ENCODE peak calls at places on chromosome 6, in four cellular contexts. One of them, this sample, is unnamed.

GRCh38 chr6:81451787-81452186 is 300.7 kb downstream of the TENT5A start:
- DNase-seq in HepG2: peak; percentile 69
- DNase-seq in K562: no peak
- DNase-seq in WTC11: no peak
- DNase-seq in this sample: peak; percentile 6

GRCh38 chr6:5151955-5152401 is 66.8 kb downstream of the PPP1R3G start:
- DNase-seq in K562: no peak
- DNase-seq in WTC11: no peak
- DNase-seq in HepG2: no peak
- DNase-seq in this sample: no peak

GRCh38 chr6:120826253-120826652 is 508.0 kb downstream of the TBC1D32 start:
- DNase-seq in K562: peak; percentile 9
- DNase-seq in HepG2: peak; percentile 52
- DNase-seq in WTC11: peak; percentile 63
- DNase-seq in this sample: peak; percentile 49

GRCh38 chr6:4687989-4688947 is 87.9 kb upstream of the CDYL start:
- DNase-seq in HepG2: no peak
- DNase-seq in WTC11: no peak
- DNase-seq in K562: peak; percentile 82
- DNase-seq in this sample: no peak

GRCh38 chr6:163100259-163100658 is 314.3 kb upstream of the QKI start:
- DNase-seq in K562: no peak
- DNase-seq in WTC11: no peak
- DNase-seq in HepG2: no peak
- DNase-seq in this sample: no peak

GRCh38 chr6:134636221-134636830 is 313.6 kb downstream of the ALDH8A1 start:
- DNase-seq in WTC11: no peak
- DNase-seq in HepG2: no peak
- DNase-seq in K562: no peak
- DNase-seq in this sample: no peak

GRCh38 chr6:140002406-140003022 is 628.1 kb upstream of the CITED2 start:
- DNase-seq in HepG2: no peak
- DNase-seq in K562: no peak
- DNase-seq in WTC11: no peak
- DNase-seq in this sample: no peak

GRCh38 chr6:111357680-111358079 is 125.3 kb downstream of the REV3L start:
- DNase-seq in WTC11: no peak
- DNase-seq in HepG2: no peak
- DNase-seq in K562: no peak
- DNase-seq in this sample: no peak

GRCh38 chr6:48087448-48087847 is 23.5 kb downstream of the PTCHD4 start:
- DNase-seq in WTC11: no peak
- DNase-seq in K562: no peak
- DNase-seq in HepG2: no peak
- DNase-seq in this sample: no peak

GRCh38 chr6:125529061-125529460 is 220.4 kb upstream of the HEY2 start:
- DNase-seq in WTC11: no peak
- DNase-seq in K562: no peak
- DNase-seq in HepG2: no peak
- DNase-seq in this sample: no peak

GRCh38 chr6:125524356-125524755 is 222.6 kb upstream of the HDDC2 start:
- DNase-seq in K562: no peak
- DNase-seq in WTC11: no peak
- DNase-seq in HepG2: no peak
- DNase-seq in this sample: no peak

GRCh38 chr6:125526007-125526720 is 223.3 kb upstream of the HEY2 start:
- DNase-seq in K562: no peak
- DNase-seq in HepG2: no peak
- DNase-seq in WTC11: no peak
- DNase-seq in this sample: no peak

GRCh38 chr6:125533710-125534397 is 215.6 kb upstream of the HEY2 start:
- DNase-seq in WTC11: peak; percentile 52
- DNase-seq in K562: no peak
- DNase-seq in HepG2: peak; percentile 24
- DNase-seq in this sample: no peak

GRCh38 chr6:125528614-125529013 is 220.8 kb upstream of the HEY2 start:
- DNase-seq in K562: peak; percentile 17
- DNase-seq in WTC11: peak; percentile 65
- DNase-seq in HepG2: no peak
- DNase-seq in this sample: no peak
- TF ChIP-seq ELF4 in K562: no peak
- TF ChIP-seq ELF4 in WTC11: no peak
- TF ChIP-seq ELF4 in HepG2: no peak
- TF ChIP-seq ELF4 in this sample: no peak

GRCh38 chr6:43491750-43492661 is 14.6 kb downstream of the TJAP1 start:
- DNase-seq in WTC11: no peak
- DNase-seq in K562: no peak
- DNase-seq in HepG2: no peak
- DNase-seq in this sample: no peak
- TF ChIP-seq ELF4 in WTC11: no peak
- TF ChIP-seq ELF4 in K562: no peak
- TF ChIP-seq ELF4 in HepG2: no peak
- TF ChIP-seq ELF4 in this sample: no peak

GRCh38 chr6:137549106-137549505 is 54.9 kb upstream of the OLIG3 start:
- DNase-seq in WTC11: no peak
- DNase-seq in HepG2: no peak
- DNase-seq in K562: no peak
- DNase-seq in this sample: no peak
- TF ChIP-seq ELF4 in WTC11: no peak
- TF ChIP-seq ELF4 in HepG2: no peak
- TF ChIP-seq ELF4 in K562: no peak
- TF ChIP-seq ELF4 in this sample: no peak

DNA sequence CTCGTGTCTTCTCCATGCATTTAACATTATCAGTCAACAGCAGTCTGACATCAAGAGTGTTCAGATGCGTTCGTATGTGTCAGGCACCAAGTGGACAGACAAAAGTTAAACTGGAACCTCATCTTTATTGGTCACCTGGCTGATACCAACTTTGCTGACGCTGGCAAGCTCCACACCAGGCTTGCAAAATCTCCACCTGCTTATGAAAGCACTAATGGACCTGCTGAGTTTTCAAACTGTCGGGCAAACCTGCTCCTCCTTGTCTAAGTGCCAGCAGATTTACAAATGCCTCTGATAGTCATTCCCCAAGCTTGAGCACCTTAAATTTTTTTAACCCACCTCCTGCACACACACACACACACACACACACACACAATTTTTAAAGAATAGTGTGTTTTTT is 27.9 kb upstream of the DSP start:
- DNase-seq in K562: no peak
- DNase-seq in WTC11: no peak
- DNase-seq in HepG2: no peak
- DNase-seq in this sample: no peak
- TF ChIP-seq ELF4 in K562: no peak
- TF ChIP-seq ELF4 in WTC11: no peak
- TF ChIP-seq ELF4 in HepG2: no peak
- TF ChIP-seq ELF4 in this sample: no peak

This sample was measured in HEK293T.